ENCODE peak calls at places on chromosomes 16 and 17, in seven cellular contexts. V is naive thymus-derived CD4-positive, alpha-beta T cell; G is NCI-H774; E is astrocyte of the spinal cord; N is HuH-7; H is MCF 10A; W is GM12865. A is an unnamed sample.

GRCh38 chr17:78127888-78128615 is 503 bp downstream of the TMC6 start:
- DNase-seq in H (no peak), E (no peak), W (no peak), G (no peak), N (peak), V (no peak), A (no peak)

GRCh38 chr16:79610771-79611170 is 10.2 kb upstream of the MAF start:
- DNase-seq in H (peak), V (no peak), W (no peak), N (no peak), E (no peak), G (no peak), A (no peak)

GRCh38 chr17:57434361-57434760 is 178.0 kb downstream of the MSI2 start:
- DNase-seq in H (no peak), W (no peak), N (no peak), V (no peak), G (no peak), E (no peak), A (no peak)

GRCh38 chr16:87956169-87956770 is 5.0 kb downstream of the BANP start:
- DNase-seq in G (no peak), V (peak), H (no peak), W (peak), E (peak), N (no peak), A (peak)

GRCh38 chr17:35895602-35896001 is 15.4 kb upstream of the CCL5 start:
- DNase-seq in G (no peak), E (no peak), H (no peak), N (no peak), V (no peak), W (no peak), A (no peak)

GRCh38 chr16:85072947-85073346 is 39.3 kb downstream of the CIBAR2 start:
- DNase-seq in W (no peak), N (no peak), G (no peak), V (no peak), E (peak), H (no peak), A (no peak)

GRCh38 chr17:44417553-44417952 is 28.1 kb upstream of the ITGA2B start:
- DNase-seq in W (peak), V (no peak), H (peak), N (no peak), G (no peak), E (peak), A (no peak)

GRCh38 chr17:18182190-18182977 is 1.2 kb upstream of the ALKBH5 start:
- DNase-seq in W (peak), V (no peak), G (no peak), E (no peak), H (no peak), N (no peak), A (no peak)

GRCh38 chr16:85798901-85799496 is 345 bp downstream of the EMC8 start:
- DNase-seq in E (no peak), W (peak), N (peak), G (no peak), V (no peak), H (no peak), A (peak)

GRCh38 chr16:77307764-77308561 is 108.8 kb downstream of the SYCE1L start:
- DNase-seq in H (peak), E (peak), N (no peak), W (no peak), V (no peak), G (no peak), A (no peak)

GRCh38 chr17:58377005-58377660 is 25.1 kb upstream of the SUPT4H1 start:
- DNase-seq in H (no peak), E (no peak), V (no peak), G (no peak), W (no peak), N (no peak), A (no peak)

GRCh38 chr16:27355610-27356009 is 41.8 kb downstream of the IL4R start:
- DNase-seq in V (peak), H (peak), W (peak), G (no peak), N (peak), E (no peak), A (peak)

GRCh38 chr16:4290236-4290830 is 17.5 kb upstream of the TFAP4 start:
- DNase-seq in W (no peak), V (no peak), H (peak), E (peak), N (no peak), G (no peak), A (no peak)

GRCh38 chr17:64320613-64321553 is 57.8 kb upstream of the TEX2 start:
- DNase-seq in H (peak), V (peak), W (peak), E (peak), N (peak), G (peak), A (peak)

GRCh38 chr17:75457047-75457654 is 716 bp downstream of the TMEM94 start:
- DNase-seq in W (peak), V (no peak), H (peak), N (no peak), G (peak), E (peak), A (no peak)

GRCh38 chr17:35341465-35341992 is 31.9 kb downstream of the SLFN11 start:
- DNase-seq in V (peak), E (no peak), G (no peak), W (peak), H (no peak), N (no peak), A (no peak)

GRCh38 chr17:47736501-47737211 is 3.6 kb downstream of the TBX21 start:
- DNase-seq in G (no peak), H (no peak), V (no peak), N (no peak), E (no peak), W (no peak), A (no peak)

GRCh38 chr17:81432873-81433451 is 37.7 kb downstream of the BAHCC1 start:
- DNase-seq in H (peak), G (peak), N (no peak), W (no peak), E (peak), V (no peak), A (no peak)

GRCh38 chr17:60443713-60444112 is 21.4 kb downstream of the CHCT1 start:
- DNase-seq in G (no peak), N (no peak), H (no peak), E (no peak), V (no peak), W (no peak), A (no peak)

GRCh38 chr17:79154446-79154845 is 79.8 kb downstream of the ENGASE start:
- DNase-seq in H (no peak), V (no peak), W (no peak), G (no peak), E (no peak), N (no peak), A (no peak)

GRCh38 chr16:88070341-88070740 is 119.1 kb downstream of the BANP start:
- DNase-seq in G (no peak), V (no peak), W (no peak), N (no peak), E (no peak), H (no peak), A (no peak)

GRCh38 chr17:6524520-6524919 is 31.8 kb downstream of the PITPNM3 start:
- DNase-seq in W (no peak), V (no peak), H (peak), N (no peak), G (no peak), E (no peak), A (no peak)

GRCh38 chr17:60704170-60704569 is 26.5 kb downstream of the BCAS3 start:
- DNase-seq in G (no peak), V (no peak), E (no peak), N (no peak), W (no peak), H (no peak), A (no peak)

GRCh38 chr16:89945654-89946053 is 2.9 kb upstream of the DEF8 start:
- DNase-seq in V (no peak), N (no peak), H (no peak), W (no peak), E (no peak), G (no peak), A (no peak)

GRCh38 chr17:74455025-74455585 is 11.3 kb upstream of the CD300A start:
- DNase-seq in V (no peak), W (peak), G (no peak), H (no peak), E (no peak), N (no peak), A (no peak)

GRCh38 chr17:74113952-74114351 is 89.5 kb upstream of the RPL38 start:
- DNase-seq in W (no peak), E (no peak), H (no peak), G (no peak), N (no peak), V (no peak), A (no peak)

GRCh38 chr17:38456031-38456815 is 28.0 kb downstream of the ARHGAP23 start:
- DNase-seq in E (no peak), G (no peak), N (no peak), H (no peak), V (no peak), W (no peak), A (no peak)

GRCh38 chr16:47026492-47026891 is 53.0 kb upstream of the DNAJA2 start:
- DNase-seq in N (no peak), G (no peak), W (no peak), V (no peak), E (no peak), H (no peak), A (no peak)

GRCh38 chr17:28576758-28577465 is at the start of gene ALDOC:
- DNase-seq in W (peak), G (peak), N (peak), H (peak), E (peak), V (peak), A (peak)